ENCODE peak calls at places on chromosomes 13 and 19, in five cellular contexts. One of them, this sample, is unnamed.

GRCh38 chr13:52833261-52833660 is 15.2 kb downstream of the PCDH8 start:
- DNase-seq in tibial artery: no peak
- DNase-seq in H7: no peak
- DNase-seq in cardiac fibroblast: no peak
- DNase-seq in fibroblast of villous mesenchyme: no peak
- DNase-seq in this sample: no peak

GRCh38 chr13:25625361-25625760 is 253.6 kb downstream of the ATP8A2 start:
- DNase-seq in tibial artery: no peak
- DNase-seq in H7: no peak
- DNase-seq in cardiac fibroblast: no peak
- DNase-seq in fibroblast of villous mesenchyme: no peak
- DNase-seq in this sample: no peak

GRCh38 chr19:58395220-58395978 is at the start of gene RNF225:
- DNase-seq in tibial artery: no peak
- DNase-seq in H7: peak; percentile 91
- DNase-seq in cardiac fibroblast: no peak
- DNase-seq in fibroblast of villous mesenchyme: no peak
- DNase-seq in this sample: no peak

GRCh38 chr13:110812869-110813645 is 99.6 kb downstream of the ING1 start:
- DNase-seq in tibial artery: no peak
- DNase-seq in H7: peak; percentile 52
- DNase-seq in cardiac fibroblast: no peak
- DNase-seq in fibroblast of villous mesenchyme: no peak
- DNase-seq in this sample: no peak

GRCh38 chr13:40586886-40587285 is 79.6 kb downstream of the FOXO1 start:
- DNase-seq in tibial artery: no peak
- DNase-seq in H7: no peak
- DNase-seq in cardiac fibroblast: peak; percentile 46
- DNase-seq in fibroblast of villous mesenchyme: no peak
- DNase-seq in this sample: no peak

GRCh38 chr19:42325896-42326771 is 699 bp downstream of the MEGF8 start:
- DNase-seq in tibial artery: no peak
- DNase-seq in H7: peak; percentile 81
- DNase-seq in cardiac fibroblast: no peak
- DNase-seq in fibroblast of villous mesenchyme: no peak
- DNase-seq in this sample: no peak

GRCh38 chr13:30805603-30806011 is 70.3 kb downstream of the ALOX5AP start:
- DNase-seq in tibial artery: no peak
- DNase-seq in H7: peak; percentile 41
- DNase-seq in cardiac fibroblast: peak; percentile 78
- DNase-seq in fibroblast of villous mesenchyme: no peak
- DNase-seq in this sample: no peak

GRCh38 chr13:48976677-48977625 is 1.2 kb downstream of the FNDC3A start:
- DNase-seq in tibial artery: no peak
- DNase-seq in H7: no peak
- DNase-seq in cardiac fibroblast: peak; percentile 6
- DNase-seq in fibroblast of villous mesenchyme: peak; percentile 77
- DNase-seq in this sample: no peak

GRCh38 chr19:3810708-3811355 is 24.7 kb upstream of the MATK start:
- DNase-seq in tibial artery: no peak
- DNase-seq in H7: peak; percentile 60
- DNase-seq in cardiac fibroblast: no peak
- DNase-seq in fibroblast of villous mesenchyme: no peak
- DNase-seq in this sample: no peak

GRCh38 chr13:75264611-75265010 is 217.4 kb downstream of the TBC1D4 start:
- DNase-seq in tibial artery: no peak
- DNase-seq in H7: peak; percentile 7
- DNase-seq in cardiac fibroblast: no peak
- DNase-seq in fibroblast of villous mesenchyme: no peak
- DNase-seq in this sample: no peak

GRCh38 chr19:14674764-14675163 is at the start of gene ADGRE3:
- DNase-seq in tibial artery: no peak
- DNase-seq in H7: no peak
- DNase-seq in cardiac fibroblast: no peak
- DNase-seq in fibroblast of villous mesenchyme: no peak
- DNase-seq in this sample: no peak

GRCh38 chr19:5691205-5691929 is 1.3 kb downstream of the RPL36 start:
- DNase-seq in tibial artery: peak; percentile 45
- DNase-seq in H7: peak; percentile 80
- DNase-seq in cardiac fibroblast: peak; percentile 79
- DNase-seq in fibroblast of villous mesenchyme: peak; percentile 48
- DNase-seq in this sample: peak; percentile 72

GRCh38 chr19:42081584-42082258 is 5.8 kb downstream of the ZNF574 start:
- DNase-seq in tibial artery: no peak
- DNase-seq in H7: peak; percentile 67
- DNase-seq in cardiac fibroblast: peak; percentile 60
- DNase-seq in fibroblast of villous mesenchyme: peak; percentile 45
- DNase-seq in this sample: peak; percentile 47

GRCh38 chr13:24168392-24168750 is 7.9 kb downstream of the SPATA13 start:
- DNase-seq in tibial artery: no peak
- DNase-seq in H7: peak; percentile 4
- DNase-seq in cardiac fibroblast: no peak
- DNase-seq in fibroblast of villous mesenchyme: no peak
- DNase-seq in this sample: no peak

GRCh38 chr13:26011996-26012688 is 39.7 kb downstream of the SHISA2 start:
- DNase-seq in tibial artery: no peak
- DNase-seq in H7: peak; percentile 52
- DNase-seq in cardiac fibroblast: peak; percentile 15
- DNase-seq in fibroblast of villous mesenchyme: no peak
- DNase-seq in this sample: peak; percentile 25

GRCh38 chr13:28059214-28059613 is 41.2 kb downstream of the FLT3 start:
- DNase-seq in tibial artery: no peak
- DNase-seq in H7: peak; percentile 40
- DNase-seq in cardiac fibroblast: peak; percentile 26
- DNase-seq in fibroblast of villous mesenchyme: peak; percentile 45
- DNase-seq in this sample: peak; percentile 31

GRCh38 chr19:1767464-1767933 is 14.2 kb downstream of the ONECUT3 start:
- DNase-seq in tibial artery: no peak
- DNase-seq in H7: peak; percentile 98
- DNase-seq in cardiac fibroblast: peak; percentile 32
- DNase-seq in fibroblast of villous mesenchyme: peak; percentile 8
- DNase-seq in this sample: peak; percentile 70

GRCh38 chr13:112880976-112881540 is 88.0 kb upstream of the MCF2L start:
- DNase-seq in tibial artery: no peak
- DNase-seq in H7: no peak
- DNase-seq in cardiac fibroblast: no peak
- DNase-seq in fibroblast of villous mesenchyme: no peak
- DNase-seq in this sample: no peak

GRCh38 chr19:4866595-4867424 is 657 bp downstream of the PLIN3 start:
- DNase-seq in tibial artery: peak; percentile 72
- DNase-seq in H7: peak; percentile 88
- DNase-seq in cardiac fibroblast: peak; percentile 53
- DNase-seq in fibroblast of villous mesenchyme: peak; percentile 60
- DNase-seq in this sample: peak; percentile 34

GRCh38 chr13:64457976-64458375 is 2772.2 kb downstream of the PCDH9 start:
- DNase-seq in tibial artery: no peak
- DNase-seq in H7: no peak
- DNase-seq in cardiac fibroblast: peak; percentile 69
- DNase-seq in fibroblast of villous mesenchyme: peak; percentile 4
- DNase-seq in this sample: no peak

GRCh38 chr19:45403781-45404556 is 900 bp downstream of the PPP1R13L start:
- DNase-seq in tibial artery: peak; percentile 45
- DNase-seq in H7: peak; percentile 88
- DNase-seq in cardiac fibroblast: no peak
- DNase-seq in fibroblast of villous mesenchyme: peak; percentile 24
- DNase-seq in this sample: peak; percentile 48

GRCh38 chr13:99442273-99442895 is 58.9 kb upstream of the TM9SF2 start:
- DNase-seq in tibial artery: peak; percentile 39
- DNase-seq in H7: peak; percentile 60
- DNase-seq in cardiac fibroblast: peak; percentile 68
- DNase-seq in fibroblast of villous mesenchyme: peak; percentile 62
- DNase-seq in this sample: peak; percentile 68

GRCh38 chr13:43895940-43896339 is 16.2 kb downstream of the LACC1 start:
- DNase-seq in tibial artery: no peak
- DNase-seq in H7: no peak
- DNase-seq in cardiac fibroblast: no peak
- DNase-seq in fibroblast of villous mesenchyme: peak; percentile 59
- DNase-seq in this sample: no peak

GRCh38 chr19:4302238-4302630 is at the start of gene TMIGD2:
- DNase-seq in tibial artery: no peak
- DNase-seq in H7: peak; percentile 49
- DNase-seq in cardiac fibroblast: no peak
- DNase-seq in fibroblast of villous mesenchyme: no peak
- DNase-seq in this sample: no peak

GRCh38 chr13:110850006-110850405 is 64.9 kb downstream of the ANKRD10 start:
- DNase-seq in tibial artery: no peak
- DNase-seq in H7: no peak
- DNase-seq in cardiac fibroblast: no peak
- DNase-seq in fibroblast of villous mesenchyme: no peak
- DNase-seq in this sample: no peak

GRCh38 chr13:49407936-49408335 is 35.9 kb downstream of the CAB39L start:
- DNase-seq in tibial artery: no peak
- DNase-seq in H7: no peak
- DNase-seq in cardiac fibroblast: no peak
- DNase-seq in fibroblast of villous mesenchyme: no peak
- DNase-seq in this sample: no peak

GRCh38 chr19:6577410-6578125 is 13.4 kb downstream of the CD70 start:
- DNase-seq in tibial artery: no peak
- DNase-seq in H7: no peak
- DNase-seq in cardiac fibroblast: no peak
- DNase-seq in fibroblast of villous mesenchyme: no peak
- DNase-seq in this sample: peak; percentile 81

GRCh38 chr19:53864308-53864836 is 3.3 kb upstream of the MYADM start:
- DNase-seq in tibial artery: no peak
- DNase-seq in H7: peak; percentile 11
- DNase-seq in cardiac fibroblast: no peak
- DNase-seq in fibroblast of villous mesenchyme: no peak
- DNase-seq in this sample: no peak

GRCh38 chr19:3521104-3521445 is 15.0 kb downstream of the FZR1 start:
- DNase-seq in tibial artery: no peak
- DNase-seq in H7: no peak
- DNase-seq in cardiac fibroblast: no peak
- DNase-seq in fibroblast of villous mesenchyme: no peak
- DNase-seq in this sample: no peak

GRCh38 chr13:44523176-44524017 is 52.7 kb downstream of the TSC22D1 start:
- DNase-seq in tibial artery: no peak
- DNase-seq in H7: no peak
- DNase-seq in cardiac fibroblast: peak; percentile 61
- DNase-seq in fibroblast of villous mesenchyme: peak; percentile 71
- DNase-seq in this sample: peak; percentile 17

GRCh38 chr13:39503048-39503447 is 99.9 kb downstream of the LHFPL6 start:
- DNase-seq in tibial artery: no peak
- DNase-seq in H7: no peak
- DNase-seq in cardiac fibroblast: no peak
- DNase-seq in fibroblast of villous mesenchyme: no peak
- DNase-seq in this sample: no peak

GRCh38 chr13:59409211-59409610 is 754.5 kb downstream of the DIAPH3 start:
- DNase-seq in tibial artery: no peak
- DNase-seq in H7: no peak
- DNase-seq in cardiac fibroblast: peak; percentile 48
- DNase-seq in fibroblast of villous mesenchyme: peak; percentile 3
- DNase-seq in this sample: peak; percentile 29

GRCh38 chr19:10478476-10478875 is 24.7 kb downstream of the KEAP1 start:
- DNase-seq in tibial artery: no peak
- DNase-seq in H7: no peak
- DNase-seq in cardiac fibroblast: peak; percentile 22
- DNase-seq in fibroblast of villous mesenchyme: peak; percentile 16
- DNase-seq in this sample: peak; percentile 59
- H3K4me3 ChIP-seq in tibial artery: no peak overlapping the region
- H3K4me3 ChIP-seq in H7: no peak overlapping the region
- H3K4me3 ChIP-seq in cardiac fibroblast: no peak overlapping the region
- H3K4me3 ChIP-seq in fibroblast of villous mesenchyme: no peak overlapping the region
- H3K4me3 ChIP-seq in this sample: no peak overlapping the region

GRCh38 chr19:55080915-55081772 is 5.5 kb downstream of the EPS8L1 start:
- DNase-seq in tibial artery: no peak
- DNase-seq in H7: peak; percentile 98
- DNase-seq in cardiac fibroblast: peak; percentile 74
- DNase-seq in fibroblast of villous mesenchyme: peak; percentile 73
- DNase-seq in this sample: peak; percentile 81
- H3K4me3 ChIP-seq in tibial artery: peak overlapping the region; percentile 24
- H3K4me3 ChIP-seq in H7: peak overlapping the region; percentile 72
- H3K4me3 ChIP-seq in cardiac fibroblast: peak overlapping the region; percentile 56
- H3K4me3 ChIP-seq in fibroblast of villous mesenchyme: peak overlapping the region; percentile 68
- H3K4me3 ChIP-seq in this sample: peak overlapping the region; percentile 54

GRCh38 chr19:36748431-36749275 is 24.0 kb downstream of the ZNF850 start:
- DNase-seq in tibial artery: no peak
- DNase-seq in H7: no peak
- DNase-seq in cardiac fibroblast: no peak
- DNase-seq in fibroblast of villous mesenchyme: no peak
- DNase-seq in this sample: no peak
- H3K4me3 ChIP-seq in tibial artery: no peak overlapping the region
- H3K4me3 ChIP-seq in H7: no peak overlapping the region
- H3K4me3 ChIP-seq in cardiac fibroblast: no peak overlapping the region
- H3K4me3 ChIP-seq in fibroblast of villous mesenchyme: no peak overlapping the region
- H3K4me3 ChIP-seq in this sample: no peak overlapping the region

GRCh38 chr13:102758842-102759241 is 14.7 kb downstream of the TEX30 start:
- DNase-seq in tibial artery: no peak
- DNase-seq in H7: no peak
- DNase-seq in cardiac fibroblast: no peak
- DNase-seq in fibroblast of villous mesenchyme: no peak
- DNase-seq in this sample: no peak
- H3K4me3 ChIP-seq in tibial artery: no peak overlapping the region
- H3K4me3 ChIP-seq in H7: no peak overlapping the region
- H3K4me3 ChIP-seq in cardiac fibroblast: no peak overlapping the region
- H3K4me3 ChIP-seq in fibroblast of villous mesenchyme: no peak overlapping the region
- H3K4me3 ChIP-seq in this sample: no peak overlapping the region